ENCODE peak calls at places on chromosomes 11 and 22, in eight cellular contexts. V is PC-9, G is neuronal stem cell, W is adrenal gland, Z is Panc1, Y is hepatocyte, N is uterus, U is BE2C. X is an unnamed sample. For H3K4me1, the result is how much of the 10 kb centered on the place peaks cover.

GRCh38 chr11:78022397-78023396 is at the start of gene KCTD14:
- DNase-seq in Z (no peak), V (no peak), N (peak), G (no peak), Y (peak), U (no peak), W (peak), X (no peak)

GRCh38 chr11:3341298-3341697 is 37.6 kb downstream of the ZNF195 start:
- DNase-seq in G (peak), V (no peak), W (peak), Y (peak), N (peak), U (peak), Z (peak), X (no peak)

GRCh38 chr22:36282078-36282831 is 29.3 kb downstream of the APOL1 start:
- DNase-seq in N (no peak), Z (no peak), G (no peak), Y (no peak), W (no peak), V (no peak), U (no peak), X (no peak)

GRCh38 chr11:69630009-69630870 is 10.7 kb upstream of the CCND1 start:
- DNase-seq in N (no peak), V (peak), Y (peak), U (peak), Z (no peak), G (no peak), W (no peak), X (no peak)

GRCh38 chr22:45413013-45413367 is 409 bp downstream of the SMC1B start:
- DNase-seq in N (no peak), W (no peak), Y (no peak), U (no peak), V (no peak), Z (no peak), G (no peak), X (no peak)

GRCh38 chr22:45962431-45962712 is 14.6 kb downstream of the WNT7B start:
- DNase-seq in W (no peak), Y (no peak), Z (no peak), V (no peak), N (no peak), U (no peak), G (no peak), X (no peak)

GRCh38 chr11:25981998-25982397 is 349.9 kb upstream of the ANO3 start:
- DNase-seq in Y (peak), W (no peak), U (peak), G (peak), N (no peak), Z (peak), V (no peak), X (no peak)

GRCh38 chr11:94746721-94747120 is 21.4 kb upstream of the AMOTL1 start:
- DNase-seq in W (no peak), Y (peak), G (no peak), V (peak), U (no peak), N (no peak), Z (no peak), X (no peak)

GRCh38 chr11:95849087-95849825 is 59.0 kb downstream of the CEP57 start:
- DNase-seq in Y (peak), U (peak), W (peak), G (peak), Z (peak), V (peak), N (peak), X (peak)

GRCh38 chr11:33655842-33656600 is 44.6 kb downstream of the C11orf91 start:
- DNase-seq in Y (no peak), G (no peak), U (no peak), Z (no peak), N (no peak), V (no peak), W (no peak), X (no peak)

GRCh38 chr11:2209370-2209801 is 37.8 kb upstream of the TH start:
- DNase-seq in V (no peak), U (no peak), Z (no peak), W (no peak), G (no peak), N (peak), Y (no peak), X (no peak)

GRCh38 chr11:26583550-26583949 is 11.5 kb upstream of the MUC15 start:
- DNase-seq in U (no peak), W (no peak), G (no peak), V (peak), Y (peak), N (no peak), Z (no peak), X (no peak)

GRCh38 chr11:77468527-77468926 is 5.4 kb downstream of the PAK1 start:
- DNase-seq in W (no peak), G (no peak), U (no peak), V (no peak), Z (no peak), Y (no peak), N (no peak), X (no peak)

GRCh38 chr11:70934999-70935768 is 317.2 kb downstream of the SHANK2 start:
- DNase-seq in V (peak), Y (no peak), W (no peak), G (no peak), U (no peak), N (no peak), Z (no peak), X (no peak)

GRCh38 chr22:38861170-38861874 is 10.7 kb downstream of the CBX6 start:
- DNase-seq in U (no peak), Z (no peak), G (no peak), Y (no peak), V (no peak), W (no peak), N (no peak), X (no peak)

GRCh38 chr11:64088159-64089026 is 52.7 kb downstream of the FLRT1 start:
- DNase-seq in V (no peak), G (no peak), N (no peak), W (no peak), Y (no peak), Z (no peak), U (no peak), X (no peak)

GRCh38 chr11:101914349-101914736 is 467 bp upstream of the CEP126 start:
- DNase-seq in V (peak), W (no peak), Y (peak), N (no peak), U (no peak), Z (no peak), G (peak), X (no peak)

GRCh38 chr22:43185860-43186261 is 1.1 kb downstream of the TTLL12 start:
- DNase-seq in Y (peak), U (peak), W (peak), G (no peak), Z (no peak), N (peak), V (no peak), X (peak)

GRCh38 chr11:128790200-128790599 is 76.9 kb downstream of the KCNJ1 start:
- DNase-seq in Y (peak), W (peak), Z (no peak), U (peak), G (no peak), N (no peak), V (no peak), X (no peak)

GRCh38 chr11:93740031-93740801 is 1.1 kb downstream of the TAF1D start:
- DNase-seq in G (no peak), W (no peak), U (no peak), Z (no peak), Y (peak), N (no peak), V (peak), X (no peak)

GRCh38 chr11:55966391-55966790 is 3.4 kb downstream of the OR10AG1 start:
- DNase-seq in Y (no peak), G (no peak), N (no peak), W (no peak), V (no peak), Z (no peak), U (no peak), X (no peak)

GRCh38 chr11:48055292-48056132 is 75.2 kb downstream of the PTPRJ start:
- DNase-seq in Z (no peak), W (no peak), Y (peak), V (peak), G (no peak), U (no peak), N (no peak), X (no peak)
- H3K4me1 ChIP-seq in Z (under half), W (under half), Y (under half), V (half or more), G (under half), U (under half), N (under half), X (under half)

GRCh38 chr11:134036484-134037092 is 32.3 kb upstream of the JAM3 start:
- DNase-seq in W (no peak), N (no peak), G (no peak), U (no peak), Z (no peak), V (no peak), Y (no peak), X (no peak)
- H3K4me1 ChIP-seq in W (under half), N (under half), G (under half), U (half or more), Z (under half), V (under half), Y (under half), X (under half)

DNA sequence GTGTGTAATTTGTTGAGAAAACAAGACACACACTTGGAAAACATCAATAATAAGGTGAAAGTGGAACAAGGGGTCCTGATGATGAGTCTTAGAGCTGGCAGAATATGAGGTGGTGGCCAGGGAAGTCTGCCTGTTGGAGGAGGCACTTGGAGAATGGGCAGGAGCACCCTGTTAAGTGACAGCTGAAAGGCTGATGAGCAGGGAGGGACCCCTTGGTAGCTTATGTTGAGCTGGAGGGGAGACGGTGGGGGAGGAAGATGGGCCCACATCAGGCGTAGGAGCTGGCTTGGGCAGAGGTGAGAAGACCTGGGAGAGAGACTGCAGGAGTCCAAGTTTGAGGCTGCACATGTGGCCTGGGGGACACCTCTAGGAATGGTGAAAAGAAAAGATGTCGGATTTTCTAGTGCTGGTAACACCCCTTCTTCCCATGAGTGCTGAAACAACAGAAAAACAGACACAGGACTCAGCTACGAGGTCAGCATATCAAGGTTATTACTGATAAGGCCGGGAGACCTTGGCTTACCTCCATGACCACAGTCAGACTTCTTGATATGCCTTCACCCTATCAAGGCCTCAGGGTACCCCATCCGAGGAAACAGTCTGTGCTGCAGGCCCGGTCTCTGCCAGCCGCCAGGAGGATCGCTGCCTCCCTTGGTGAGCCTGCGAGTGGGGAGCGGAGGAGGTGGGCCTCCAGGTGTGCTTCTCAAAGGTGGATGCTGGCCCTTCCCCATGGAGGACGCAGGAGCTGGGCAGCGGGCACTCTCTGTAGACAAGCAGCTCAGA is 14.3 kb upstream of the C11orf96 start:
- DNase-seq in V (no peak), U (no peak), W (peak), Z (no peak), N (no peak), Y (no peak), G (no peak), X (no peak)
- H3K4me1 ChIP-seq in V (under half), U (under half), W (under half), Z (under half), N (under half), Y (under half), G (under half), X (under half)

GRCh38 chr11:36454991-36455611 is 55.0 kb downstream of the TRAF6 start:
- DNase-seq in N (peak), Y (no peak), G (peak), W (no peak), Z (no peak), V (peak), U (no peak), X (no peak)
- H3K4me1 ChIP-seq in N (under half), Y (under half), G (under half), W (under half), Z (under half), V (half or more), U (under half), X (half or more)

GRCh38 chr11:114307524-114308203 is 11.5 kb downstream of the NNMT start:
- DNase-seq in W (peak), G (no peak), V (no peak), Z (no peak), U (no peak), N (peak), Y (peak), X (peak)
- H3K4me1 ChIP-seq in W (under half), G (under half), V (under half), Z (under half), U (under half), N (under half), Y (under half), X (under half)

GRCh38 chr11:122179966-122180365 is 64.0 kb upstream of the BLID start:
- DNase-seq in Z (no peak), U (no peak), V (no peak), N (no peak), Y (no peak), G (no peak), W (no peak), X (no peak)

GRCh38 chr11:122180435-122180834 is 64.4 kb upstream of the BLID start:
- DNase-seq in W (no peak), G (no peak), N (peak), V (peak), U (no peak), Z (peak), Y (peak), X (peak)

GRCh38 chr11:122183933-122184332 is 67.9 kb upstream of the BLID start:
- DNase-seq in V (no peak), W (no peak), Y (no peak), Z (no peak), U (no peak), N (no peak), G (no peak), X (no peak)

GRCh38 chr11:122181372-122181771 is 65.4 kb upstream of the BLID start:
- DNase-seq in N (no peak), U (no peak), W (no peak), Z (no peak), Y (no peak), V (no peak), G (no peak), X (no peak)

GRCh38 chr11:122181893-122182292 is 65.9 kb upstream of the BLID start:
- DNase-seq in U (no peak), N (no peak), V (no peak), Z (no peak), W (no peak), Y (no peak), G (no peak), X (no peak)
- H3K4me1 ChIP-seq in U (under half), N (under half), V (under half), Z (under half), W (under half), Y (under half), G (under half), X (under half)

DNA sequence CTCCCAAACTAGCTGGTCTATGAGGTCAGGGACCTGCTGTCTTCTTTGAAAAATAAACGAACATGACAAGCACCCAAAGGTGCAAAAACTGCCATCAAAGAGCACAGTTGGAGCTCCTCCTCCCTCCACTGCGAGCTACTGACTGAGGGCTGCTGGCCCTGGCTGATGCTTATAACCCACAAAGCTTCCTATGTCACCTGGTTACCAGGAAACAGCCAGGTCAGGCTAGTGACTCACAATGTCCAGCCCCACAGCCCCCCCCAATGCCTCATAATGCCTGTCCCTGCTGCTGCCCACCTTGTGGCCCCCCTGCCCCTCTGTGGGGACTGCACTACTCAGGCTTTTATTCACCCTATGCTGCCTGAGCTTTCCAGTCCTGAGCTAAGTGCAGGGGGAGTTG is at the start of gene DRICH1:
- DNase-seq in Y (no peak), N (no peak), W (no peak), G (no peak), U (no peak), Z (no peak), V (no peak), X (no peak)
- H3K4me1 ChIP-seq in Y (under half), N (under half), W (under half), G (under half), U (under half), Z (under half), V (under half), X (under half)

GRCh38 chr11:14114269-14114668 is 151.7 kb downstream of the SPON1 start:
- DNase-seq in V (no peak), N (no peak), U (no peak), W (no peak), Y (no peak), G (no peak), Z (no peak), X (no peak)
- H3K4me1 ChIP-seq in V (under half), N (under half), U (under half), W (under half), Y (under half), G (under half), Z (under half), X (under half)

GRCh38 chr11:45091563-45092392 is 54.7 kb upstream of the PRDM11 start:
- DNase-seq in G (no peak), Z (no peak), W (no peak), Y (no peak), V (peak), N (no peak), U (no peak), X (peak)
- H3K4me1 ChIP-seq in G (under half), Z (under half), W (under half), Y (under half), V (under half), N (under half), U (under half), X (under half)

X was measured in ascending aorta.